ENCODE peak calls at places on chromosomes 3 and 15, in six cellular contexts. F is HCT116; B is CD8-positive, alpha-beta T cell; S is IMR-90; M is A673; P is cardiac muscle cell. Q is an unnamed sample.

GRCh38 chr3:132726341-132726823 is 4.2 kb upstream of the NPHP3 start:
- DNase-seq in F (no peak), B (no peak), S (peak), M (peak), P (peak), Q (no peak)

GRCh38 chr3:132134611-132135010 is 99.8 kb upstream of the CPNE4 start:
- DNase-seq in F (no peak), B (no peak), S (peak), M (no peak), P (no peak), Q (peak)

GRCh38 chr3:72210248-72210647 is 425.3 kb upstream of the PROK2 start:
- DNase-seq in F (no peak), B (no peak), S (no peak), M (no peak), P (no peak), Q (no peak)

GRCh38 chr15:74403981-74404563 is 29.7 kb downstream of the SEMA7A start:
- DNase-seq in F (no peak), B (no peak), S (no peak), M (no peak), P (no peak), Q (no peak)

GRCh38 chr3:117454928-117455327 is 745.3 kb downstream of the TUSC7 start:
- DNase-seq in F (no peak), B (no peak), S (no peak), M (no peak), P (no peak), Q (no peak)

GRCh38 chr3:58564456-58565160 is 12.6 kb downstream of the FAM107A start:
- DNase-seq in F (no peak), B (no peak), S (peak), M (no peak), P (no peak), Q (peak)

GRCh38 chr3:135970500-135971116 is 5.1 kb downstream of the PPP2R3A start:
- DNase-seq in F (no peak), B (no peak), S (peak), M (no peak), P (no peak), Q (no peak)

GRCh38 chr15:55202206-55202605 is 5.5 kb upstream of the RSL24D1 start:
- DNase-seq in F (no peak), B (no peak), S (no peak), M (no peak), P (no peak), Q (no peak)

GRCh38 chr15:79948095-79948695 is 22.8 kb downstream of the BCL2A1 start:
- DNase-seq in F (no peak), B (no peak), S (no peak), M (no peak), P (no peak), Q (no peak)

GRCh38 chr3:107710851-107711250 is 188.1 kb downstream of the BBX start:
- DNase-seq in F (peak), B (no peak), S (peak), M (no peak), P (no peak), Q (no peak)

GRCh38 chr3:153980252-153980590 is 141.0 kb upstream of the ARHGEF26 start:
- DNase-seq in F (no peak), B (no peak), S (no peak), M (no peak), P (no peak), Q (no peak)

GRCh38 chr3:161700998-161701397 is 204.4 kb downstream of the OTOL1 start:
- DNase-seq in F (no peak), B (no peak), S (no peak), M (peak), P (no peak), Q (no peak)

GRCh38 chr15:39511000-39511914 is 69.6 kb upstream of the THBS1 start:
- DNase-seq in F (peak), B (no peak), S (peak), M (no peak), P (peak), Q (peak)

GRCh38 chr3:76028816-76029215 is 243.5 kb upstream of the ZNF717 start:
- DNase-seq in F (no peak), B (no peak), S (peak), M (no peak), P (no peak), Q (no peak)

GRCh38 chr3:76026379-76026778 is 241.0 kb upstream of the ZNF717 start:
- DNase-seq in F (no peak), B (no peak), S (peak), M (no peak), P (no peak), Q (no peak)

GRCh38 chr3:76021376-76021775 is 236.0 kb upstream of the ZNF717 start:
- DNase-seq in F (no peak), B (no peak), S (peak), M (no peak), P (no peak), Q (no peak)

GRCh38 chr3:76025561-76025960 is 240.2 kb upstream of the ZNF717 start:
- DNase-seq in F (no peak), B (no peak), S (no peak), M (no peak), P (no peak), Q (no peak)

GRCh38 chr3:76024640-76025039 is 239.3 kb upstream of the ZNF717 start:
- DNase-seq in F (no peak), B (no peak), S (peak), M (peak), P (peak), Q (no peak)
- TF ChIP-seq CTCF in F (peak), B (no peak), S (peak), M (peak), P (peak), Q (no peak)

GRCh38 chr15:29570931-29571727 is 251.1 kb downstream of the TJP1 start:
- DNase-seq in F (no peak), B (no peak), S (no peak), M (peak), P (peak), Q (no peak)

GRCh38 chr15:29570121-29570930 is 251.9 kb downstream of the TJP1 start:
- DNase-seq in F (no peak), B (no peak), S (no peak), M (peak), P (peak), Q (no peak)

GRCh38 chr15:29567336-29567735 is 254.9 kb downstream of the TJP1 start:
- DNase-seq in F (no peak), B (no peak), S (no peak), M (no peak), P (no peak), Q (no peak)

GRCh38 chr15:29568840-29569532 is 253.3 kb downstream of the TJP1 start:
- DNase-seq in F (peak), B (no peak), S (no peak), M (peak), P (peak), Q (no peak)

GRCh38 chr15:29569533-29570092 is 252.7 kb downstream of the TJP1 start:
- DNase-seq in F (no peak), B (no peak), S (no peak), M (no peak), P (peak), Q (no peak)
- H3K4me3 ChIP-seq in F (no peak), B (no peak), S (no peak), M (no peak), P (peak), Q (no peak)

GRCh38 chr15:78361956-78362506 is 21.9 kb downstream of the CRABP1 start:
- DNase-seq in F (no peak), B (no peak), S (no peak), M (no peak), P (no peak), Q (no peak)
- TF ChIP-seq CTCF in F (no peak), B (no peak), S (no peak), M (no peak), P (no peak), Q (no peak)

DNA sequence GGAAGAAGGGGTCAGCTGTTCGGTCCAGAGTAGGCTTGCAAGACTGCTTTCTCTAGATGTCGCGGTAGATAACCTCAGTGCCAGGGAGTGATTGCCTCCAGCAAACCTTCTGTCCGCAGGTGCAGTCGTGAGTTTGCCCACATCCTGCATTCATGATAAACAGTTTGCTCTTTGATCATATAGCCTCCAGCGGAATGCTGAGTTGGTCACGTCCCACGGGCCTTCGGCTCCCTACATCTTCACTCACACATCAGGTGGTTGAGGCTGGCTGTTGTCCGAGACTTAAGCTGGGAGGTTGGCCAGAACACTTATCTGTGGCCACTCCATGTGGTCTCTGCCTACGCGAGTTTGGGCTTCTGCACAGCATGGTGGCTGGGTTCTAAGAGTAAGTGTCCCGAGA is 62.1 kb upstream of the NR2C2 start:
- DNase-seq in F (no peak), B (no peak), S (no peak), M (no peak), P (no peak), Q (no peak)
- H3K4me3 ChIP-seq in F (no peak), B (peak), S (no peak), M (no peak), P (no peak), Q (no peak)

GRCh38 chr3:16885588-16885903 is 791 bp downstream of the PLCL2 start:
- DNase-seq in F (no peak), B (no peak), S (no peak), M (no peak), P (no peak), Q (no peak)

GRCh38 chr3:16883057-16883725 is 1.6 kb upstream of the PLCL2 start:
- DNase-seq in F (no peak), B (no peak), S (no peak), M (no peak), P (no peak), Q (no peak)

GRCh38 chr3:16884748-16885587 is at the start of gene PLCL2:
- DNase-seq in F (no peak), B (peak), S (peak), M (peak), P (peak), Q (no peak)

GRCh38 chr3:16883726-16884083 is 1.1 kb upstream of the PLCL2 start:
- DNase-seq in F (no peak), B (no peak), S (no peak), M (no peak), P (no peak), Q (no peak)

DNA sequence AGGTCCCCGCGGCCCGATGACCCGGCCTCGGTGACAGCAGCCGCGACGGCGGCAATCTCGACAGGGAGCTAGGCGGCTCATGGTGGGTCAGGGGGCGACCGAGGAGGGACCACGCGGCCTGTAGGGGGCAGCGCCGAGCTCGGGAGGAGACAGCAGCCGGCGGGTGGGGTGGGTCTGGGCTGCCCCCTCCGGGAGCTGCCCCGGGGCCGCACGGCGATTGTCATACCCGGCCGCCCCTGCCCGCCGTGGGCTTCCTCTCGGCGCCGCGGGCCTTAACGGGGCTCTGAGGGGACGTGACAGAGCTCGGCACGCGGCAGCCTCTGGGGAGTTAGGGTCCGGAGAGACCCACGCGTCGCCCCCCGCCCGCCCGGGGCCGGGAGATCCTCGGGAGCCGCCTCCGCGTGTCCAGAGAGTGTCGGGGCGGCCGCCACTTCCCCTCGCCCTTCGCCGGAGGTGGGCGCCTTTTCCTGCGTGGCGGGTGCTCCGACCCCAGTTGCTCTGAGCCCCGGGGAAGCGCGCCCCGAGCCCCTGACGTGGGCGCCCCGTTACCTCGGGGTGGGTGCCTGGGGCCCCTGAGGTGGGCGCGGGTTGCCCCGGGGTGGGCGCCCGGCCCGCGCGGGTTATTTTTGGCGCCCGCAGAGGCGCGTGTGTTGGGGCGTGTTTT is 539 bp upstream of the PLCL2 start:
- DNase-seq in F (no peak), B (peak), S (peak), M (peak), P (peak), Q (no peak)
- TF ChIP-seq CTCF in F (peak), B (peak), S (peak), M (peak), P (peak), Q (peak)

DNA sequence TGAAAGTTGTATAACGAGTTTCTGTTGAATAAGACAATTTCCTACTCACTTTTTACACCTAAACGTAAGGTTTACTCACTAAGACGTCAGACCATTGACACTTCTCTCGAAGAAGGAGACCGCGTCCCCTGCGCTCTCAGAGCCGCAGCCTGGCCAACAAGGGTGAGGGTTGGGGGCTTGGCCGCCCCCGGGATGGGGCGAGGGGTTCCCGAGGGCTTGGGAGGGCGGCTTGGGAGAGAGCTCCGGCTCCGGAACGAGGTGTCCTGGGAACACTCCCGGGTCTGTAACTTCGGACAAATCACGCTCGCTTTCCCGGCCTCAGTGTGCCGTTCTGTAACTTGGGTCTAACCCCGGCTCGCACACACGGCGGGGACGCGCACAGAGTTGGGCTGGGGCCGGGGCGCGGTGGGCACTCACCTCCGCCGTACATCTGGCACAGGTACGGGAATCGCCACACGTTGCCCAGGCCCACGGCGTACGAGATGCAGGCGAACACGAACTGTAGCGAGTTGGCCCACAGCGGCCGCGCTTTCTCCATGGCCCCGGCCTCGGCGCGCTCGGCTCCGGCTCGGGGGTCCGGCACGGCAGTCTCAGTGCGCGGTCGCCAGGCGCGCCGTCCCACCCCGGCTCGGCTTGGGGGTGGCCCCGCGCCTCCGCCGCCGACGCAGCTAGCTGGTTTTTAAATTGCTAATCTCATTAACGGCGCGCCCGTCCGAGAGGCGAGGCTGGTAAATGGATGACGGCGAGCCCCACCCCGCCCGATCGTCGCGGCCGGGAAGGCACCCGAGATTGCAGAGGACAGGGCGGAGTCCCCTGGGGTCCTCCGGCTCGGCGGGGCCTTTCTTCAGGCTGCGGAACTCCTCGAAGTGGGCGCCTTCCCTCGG is at the start of gene SLC6A20:
- DNase-seq in F (no peak), B (no peak), S (no peak), M (no peak), P (peak), Q (no peak)
- H3K4me3 ChIP-seq in F (peak), B (peak), S (peak), M (peak), P (peak), Q (peak)

DNA sequence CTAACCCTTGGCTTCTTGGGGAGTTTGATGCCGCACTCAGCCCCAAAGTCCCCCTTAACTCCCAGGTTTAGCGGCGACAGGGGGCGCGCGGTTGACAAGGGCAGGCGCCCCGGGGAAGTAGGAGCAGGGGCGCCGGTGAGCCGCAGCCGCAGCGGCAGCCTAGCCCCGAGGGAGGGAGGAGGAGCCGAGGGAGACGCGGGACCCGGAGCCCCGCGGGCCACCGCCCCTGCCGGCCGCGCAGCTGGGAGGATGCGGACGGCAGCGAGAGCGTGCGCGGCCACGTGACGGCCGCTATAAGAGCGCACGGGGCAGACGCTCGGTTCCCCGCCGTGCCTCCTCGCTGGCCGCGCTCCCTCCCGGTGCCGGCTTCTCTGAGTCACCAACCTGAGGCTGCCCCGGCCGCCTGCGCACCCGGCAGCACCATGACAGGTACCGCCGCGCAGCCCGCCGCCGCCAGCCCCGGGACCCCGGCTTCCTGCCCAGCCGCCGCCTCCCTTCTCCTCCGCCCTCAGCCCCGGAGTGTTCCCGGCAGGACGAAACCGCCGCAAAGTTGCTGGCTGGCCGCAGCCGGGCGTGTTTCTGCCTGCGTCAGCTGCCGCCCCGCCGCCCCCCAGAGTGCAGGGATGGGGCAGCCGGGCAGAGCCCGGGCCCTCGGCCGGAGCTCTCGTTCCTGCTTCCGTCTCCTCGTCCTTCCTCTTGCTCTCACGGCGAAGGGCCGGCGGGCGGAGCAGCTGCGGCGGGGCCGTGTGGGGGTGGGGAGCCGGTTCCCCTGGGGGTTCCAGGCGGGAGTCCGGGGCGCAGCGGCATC is at the start of gene GYG1:
- DNase-seq in F (peak), B (peak), S (peak), M (peak), P (peak), Q (no peak)
- TF ChIP-seq CTCF in F (peak), B (peak), S (peak), M (peak), P (peak), Q (peak)

GRCh38 chr3:134667956-134668355 is 17.1 kb upstream of the KY start:
- DNase-seq in F (no peak), B (no peak), S (no peak), M (no peak), P (no peak), Q (no peak)
- H3K4me3 ChIP-seq in F (no peak), B (no peak), S (no peak), M (no peak), P (no peak), Q (no peak)

GRCh38 chr15:50828610-50829206 is 63.2 kb upstream of the SPPL2A start:
- DNase-seq in F (peak), B (no peak), S (peak), M (peak), P (no peak), Q (peak)
- TF ChIP-seq CTCF in F (no peak), B (no peak), S (no peak), M (no peak), P (no peak), Q (no peak)

DNA sequence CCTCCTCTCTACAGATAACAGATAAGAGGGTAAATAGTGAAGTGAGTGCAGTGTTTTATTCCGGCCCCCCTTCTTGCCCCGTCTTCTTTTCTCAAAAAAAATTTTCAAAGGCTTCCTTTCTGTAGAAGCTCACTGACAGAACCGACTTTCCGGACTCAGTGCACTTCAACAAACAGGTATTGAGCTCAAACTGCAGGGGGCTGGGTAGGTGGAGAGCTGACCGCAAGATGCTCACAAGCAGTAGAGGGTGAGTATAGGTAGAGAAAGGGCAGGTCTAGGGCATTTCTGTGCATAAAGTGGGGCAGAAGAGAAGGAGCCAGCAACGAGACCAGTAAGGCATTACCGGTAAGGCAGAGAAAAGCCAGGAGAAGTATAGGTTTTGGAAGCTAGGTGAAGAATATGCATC is 97.2 kb downstream of the ST6GAL1 start:
- DNase-seq in F (no peak), B (peak), S (no peak), M (no peak), P (no peak), Q (no peak)
- H3K4me3 ChIP-seq in F (no peak), B (peak), S (no peak), M (no peak), P (no peak), Q (no peak)